ENCODE peak calls at places on chromosomes 13 and 19, in six cellular contexts. Z is K562, R is H1, A is HepG2, U is HCT116, I is GM12878. M is an unnamed sample.

GRCh38 chr13:109372666-109373065 is 413.7 kb downstream of the IRS2 start:
- DNase-seq in Z (no peak), R (no peak), A (no peak), U (no peak), I (no peak), M (no peak)

GRCh38 chr19:49335071-49335783 is at the start of gene CD37:
- DNase-seq in Z (peak; percentile 60), R (no peak), A (no peak), U (no peak), I (no peak), M (no peak)

GRCh38 chr13:114266241-114266640 is 15.2 kb upstream of the UPF3A start:
- DNase-seq in Z (no peak), R (no peak), A (no peak), U (no peak), I (no peak), M (no peak)

GRCh38 chr19:35869327-35870123 is 1.2 kb downstream of the APLP1 start:
- DNase-seq in Z (peak; percentile 89), R (peak; percentile 94), A (peak; percentile 41), U (peak; percentile 89), I (no peak), M (peak; percentile 85)

GRCh38 chr13:71704650-71705049 is 162.4 kb downstream of the DACH1 start:
- DNase-seq in Z (no peak), R (no peak), A (no peak), U (no peak), I (no peak), M (no peak)

GRCh38 chr19:13974073-13974472 is 21.8 kb downstream of the DCAF15 start:
- DNase-seq in Z (peak; percentile 78), R (peak; percentile 78), A (no peak), U (peak; percentile 65), I (no peak), M (no peak)

GRCh38 chr19:13208131-13208963 is 58.1 kb downstream of the IER2 start:
- DNase-seq in Z (no peak), R (no peak), A (no peak), U (no peak), I (peak; percentile 77), M (no peak)

GRCh38 chr13:32079586-32079985 is 48.0 kb downstream of the FRY start:
- DNase-seq in Z (no peak), R (no peak), A (no peak), U (no peak), I (no peak), M (no peak)

GRCh38 chr13:98782654-98783053 is 30.2 kb upstream of the SLC15A1 start:
- DNase-seq in Z (no peak), R (no peak), A (no peak), U (no peak), I (no peak), M (no peak)

GRCh38 chr19:31733591-31733990 is 384.4 kb upstream of the TSHZ3 start:
- DNase-seq in Z (no peak), R (no peak), A (no peak), U (no peak), I (no peak), M (no peak)

GRCh38 chr19:3284759-3285646 is 60.5 kb downstream of the CELF5 start:
- DNase-seq in Z (peak; percentile 97), R (peak; percentile 100), A (peak; percentile 87), U (peak; percentile 96), I (no peak), M (peak; percentile 99)

GRCh38 chr19:5973376-5973775 is 4.6 kb downstream of the RANBP3 start:
- DNase-seq in Z (no peak), R (no peak), A (no peak), U (no peak), I (no peak), M (no peak)

GRCh38 chr19:14116525-14116917 is 1.0 kb downstream of the PRKACA start:
- DNase-seq in Z (no peak), R (no peak), A (no peak), U (no peak), I (no peak), M (no peak)

GRCh38 chr19:1264801-1265610 is 4.1 kb upstream of the CIRBP start:
- DNase-seq in Z (peak; percentile 62), R (peak; percentile 81), A (peak; percentile 84), U (no peak), I (no peak), M (peak; percentile 81)

GRCh38 chr13:74550039-74550438 is 415.8 kb upstream of the KLF12 start:
- DNase-seq in Z (no peak), R (no peak), A (no peak), U (no peak), I (no peak), M (peak; percentile 3)

DNA sequence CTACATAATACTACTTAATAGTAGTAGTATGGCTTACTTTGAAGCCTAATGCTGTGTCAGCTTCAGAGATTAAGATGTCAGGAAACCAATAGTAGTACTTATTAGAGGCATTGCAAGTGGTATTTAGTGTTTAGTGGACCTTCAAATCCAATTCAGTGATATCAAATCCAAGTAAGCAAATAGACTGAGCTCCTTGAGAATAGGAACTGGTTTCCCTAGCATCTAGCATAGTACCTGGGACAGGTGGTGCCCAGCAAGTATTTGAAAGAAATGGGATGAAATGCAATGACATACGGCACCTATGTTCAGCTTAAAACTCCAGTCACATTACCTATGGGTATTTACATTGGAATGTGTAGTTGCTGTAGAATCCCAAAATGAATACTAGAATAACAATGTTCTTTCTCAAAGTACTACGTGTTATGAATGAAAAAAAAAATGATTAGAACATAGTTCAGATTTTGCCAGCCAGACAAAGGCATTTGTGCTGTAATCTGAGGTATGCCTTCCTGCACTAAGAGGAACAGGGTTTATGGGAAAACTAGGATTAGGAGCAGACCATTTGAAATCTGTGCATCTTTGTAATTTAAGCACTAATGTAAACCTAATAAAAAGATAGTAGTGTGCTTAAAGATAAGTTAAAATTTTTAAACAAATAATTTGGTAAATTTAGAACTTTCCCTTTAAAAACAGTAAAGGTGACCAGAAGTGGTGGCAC is 17.1 kb downstream of the LSM14A start:
- DNase-seq in Z (no peak), R (no peak), A (no peak), U (no peak), I (no peak), M (no peak)
- H3K4me1 ChIP-seq in Z (no peaks in the 10 kb centered on the region), R (no peaks in the 10 kb centered on the region), A (peaks cover 57% of the 10 kb centered on the region), U (no peaks in the 10 kb centered on the region), I (peaks cover 7% of the 10 kb centered on the region), M (peaks cover 2% of the 10 kb centered on the region)

DNA sequence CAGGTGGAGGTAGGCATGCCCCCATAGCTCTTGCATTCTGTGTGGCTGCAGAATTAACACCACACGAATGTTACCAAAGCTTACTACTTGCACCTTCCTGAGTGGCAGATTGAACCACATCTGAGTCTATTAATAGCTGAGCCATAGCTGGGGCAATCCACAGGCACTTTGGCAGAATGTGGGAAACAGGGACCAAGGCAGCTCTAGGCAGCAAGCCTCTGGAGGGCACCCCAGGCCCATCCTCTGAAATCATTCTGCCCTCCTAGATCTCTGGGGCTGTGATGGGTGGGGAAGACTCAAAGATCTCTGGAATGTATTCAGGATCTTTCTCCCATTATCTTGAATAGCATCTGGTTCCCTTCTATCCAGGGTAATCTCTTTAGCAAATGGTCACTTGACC is 139.3 kb downstream of the TNFRSF19 start:
- DNase-seq in Z (no peak), R (no peak), A (no peak), U (no peak), I (no peak), M (no peak)
- TF ChIP-seq ZNF274 in Z (no peak), R (no peak), A (no peak), U (no peak), I (no peak), M (no peak)

GRCh38 chr13:100511422-100511821 is 77.2 kb downstream of the GGACT start:
- DNase-seq in Z (no peak), R (no peak), A (no peak), U (no peak), I (no peak), M (no peak)
- H3K4me1 ChIP-seq in Z (no peaks in the 10 kb centered on the region), R (peaks cover 26% of the 10 kb centered on the region), A (peaks cover 7% of the 10 kb centered on the region), U (peaks cover 32% of the 10 kb centered on the region), I (peaks cover 7% of the 10 kb centered on the region), M (peaks cover 5% of the 10 kb centered on the region)

DNA sequence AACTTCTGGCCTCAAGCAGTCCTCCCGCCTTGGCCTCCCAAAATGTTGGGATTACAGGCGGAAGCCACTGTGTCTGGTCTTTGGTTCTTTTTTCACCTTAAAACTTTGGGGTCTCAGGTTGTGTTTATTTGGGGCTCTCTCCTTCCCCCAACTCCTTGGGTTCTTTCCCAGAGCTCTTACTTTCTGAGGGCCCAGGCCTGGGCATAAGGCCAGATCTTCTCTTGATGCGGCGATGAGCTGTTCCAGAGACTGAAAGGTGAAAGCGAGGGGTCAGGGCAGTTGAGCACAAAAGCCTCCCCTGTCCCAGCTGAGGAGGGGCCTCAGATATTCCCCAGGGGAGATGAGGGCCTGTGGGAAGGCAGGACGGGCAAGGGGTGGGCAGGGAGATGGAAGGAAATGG is 7.1 kb downstream of the POLR1G start:
- DNase-seq in Z (no peak), R (no peak), A (no peak), U (no peak), I (no peak), M (no peak)
- TF ChIP-seq ZNF274 in Z (no peak), R (no peak), A (no peak), U (no peak), I (no peak), M (no peak)

M was measured in NT2/D1.